ENCODE peak calls at places on chromosomes 16 and 17, in nine cellular contexts. One of them, this sample, is unnamed.

GRCh38 chr16:81647527-81647926 is 131.6 kb upstream of the PLCG2 start:
- DNase-seq in activated gamma-delta T cell treated with anti-CD3 and anti-CD28 coated beads, Interleukin-2, amount 50 U/mL, for 16 hours: no peak
- DNase-seq in stimulated activated CD8-positive, alpha-beta memory T cell treated with anti-CD3 and anti-CD28 coated beads, Interleukin-4, amount 100 ng/mL, for 1 hour: no peak
- DNase-seq in IMR-90: peak
- DNase-seq in stomach: no peak
- DNase-seq in NAMALWA: no peak
- DNase-seq in NCI-H1105: no peak
- DNase-seq in CD4-positive, CD25-positive, alpha-beta regulatory T cell: no peak
- DNase-seq in HAP-1: no peak
- DNase-seq in this sample: no peak

GRCh38 chr16:4655801-4656200 is 31.2 kb downstream of the MGRN1 start:
- DNase-seq in activated gamma-delta T cell treated with anti-CD3 and anti-CD28 coated beads, Interleukin-2, amount 50 U/mL, for 16 hours: no peak
- DNase-seq in stimulated activated CD8-positive, alpha-beta memory T cell treated with anti-CD3 and anti-CD28 coated beads, Interleukin-4, amount 100 ng/mL, for 1 hour: no peak
- DNase-seq in IMR-90: no peak
- DNase-seq in stomach: no peak
- DNase-seq in NAMALWA: no peak
- DNase-seq in NCI-H1105: no peak
- DNase-seq in CD4-positive, CD25-positive, alpha-beta regulatory T cell: no peak
- DNase-seq in HAP-1: no peak
- DNase-seq in this sample: no peak

GRCh38 chr17:17021194-17021863 is 20.9 kb upstream of the MPRIP start:
- DNase-seq in activated gamma-delta T cell treated with anti-CD3 and anti-CD28 coated beads, Interleukin-2, amount 50 U/mL, for 16 hours: no peak
- DNase-seq in stimulated activated CD8-positive, alpha-beta memory T cell treated with anti-CD3 and anti-CD28 coated beads, Interleukin-4, amount 100 ng/mL, for 1 hour: no peak
- DNase-seq in IMR-90: no peak
- DNase-seq in stomach: peak
- DNase-seq in NAMALWA: no peak
- DNase-seq in NCI-H1105: no peak
- DNase-seq in CD4-positive, CD25-positive, alpha-beta regulatory T cell: no peak
- DNase-seq in HAP-1: no peak
- DNase-seq in this sample: no peak

GRCh38 chr16:35411156-35411555 is 1951.7 kb downstream of the TP53TG3F start:
- DNase-seq in activated gamma-delta T cell treated with anti-CD3 and anti-CD28 coated beads, Interleukin-2, amount 50 U/mL, for 16 hours: no peak
- DNase-seq in stimulated activated CD8-positive, alpha-beta memory T cell treated with anti-CD3 and anti-CD28 coated beads, Interleukin-4, amount 100 ng/mL, for 1 hour: no peak
- DNase-seq in IMR-90: no peak
- DNase-seq in stomach: no peak
- DNase-seq in NAMALWA: no peak
- DNase-seq in NCI-H1105: no peak
- DNase-seq in CD4-positive, CD25-positive, alpha-beta regulatory T cell: no peak
- DNase-seq in HAP-1: no peak
- DNase-seq in this sample: no peak

GRCh38 chr16:65548470-65548869 is 426.6 kb upstream of the CDH11 start:
- DNase-seq in activated gamma-delta T cell treated with anti-CD3 and anti-CD28 coated beads, Interleukin-2, amount 50 U/mL, for 16 hours: no peak
- DNase-seq in stimulated activated CD8-positive, alpha-beta memory T cell treated with anti-CD3 and anti-CD28 coated beads, Interleukin-4, amount 100 ng/mL, for 1 hour: no peak
- DNase-seq in IMR-90: peak
- DNase-seq in stomach: no peak
- DNase-seq in NAMALWA: no peak
- DNase-seq in NCI-H1105: no peak
- DNase-seq in CD4-positive, CD25-positive, alpha-beta regulatory T cell: no peak
- DNase-seq in HAP-1: no peak
- DNase-seq in this sample: no peak

GRCh38 chr17:66982011-66982508 is 17.6 kb downstream of the CACNG4 start:
- DNase-seq in activated gamma-delta T cell treated with anti-CD3 and anti-CD28 coated beads, Interleukin-2, amount 50 U/mL, for 16 hours: no peak
- DNase-seq in stimulated activated CD8-positive, alpha-beta memory T cell treated with anti-CD3 and anti-CD28 coated beads, Interleukin-4, amount 100 ng/mL, for 1 hour: no peak
- DNase-seq in IMR-90: no peak
- DNase-seq in stomach: peak
- DNase-seq in NAMALWA: no peak
- DNase-seq in NCI-H1105: no peak
- DNase-seq in CD4-positive, CD25-positive, alpha-beta regulatory T cell: no peak
- DNase-seq in HAP-1: no peak
- DNase-seq in this sample: no peak

GRCh38 chr16:84724619-84725307 is 25.0 kb downstream of the USP10 start:
- DNase-seq in activated gamma-delta T cell treated with anti-CD3 and anti-CD28 coated beads, Interleukin-2, amount 50 U/mL, for 16 hours: no peak
- DNase-seq in stimulated activated CD8-positive, alpha-beta memory T cell treated with anti-CD3 and anti-CD28 coated beads, Interleukin-4, amount 100 ng/mL, for 1 hour: no peak
- DNase-seq in IMR-90: peak
- DNase-seq in stomach: no peak
- DNase-seq in NAMALWA: peak
- DNase-seq in NCI-H1105: no peak
- DNase-seq in CD4-positive, CD25-positive, alpha-beta regulatory T cell: peak
- DNase-seq in HAP-1: peak
- DNase-seq in this sample: no peak

GRCh38 chr17:76265624-76266243 is 586 bp downstream of the UBALD2 start:
- DNase-seq in activated gamma-delta T cell treated with anti-CD3 and anti-CD28 coated beads, Interleukin-2, amount 50 U/mL, for 16 hours: peak
- DNase-seq in stimulated activated CD8-positive, alpha-beta memory T cell treated with anti-CD3 and anti-CD28 coated beads, Interleukin-4, amount 100 ng/mL, for 1 hour: no peak
- DNase-seq in IMR-90: peak
- DNase-seq in stomach: peak
- DNase-seq in NAMALWA: peak
- DNase-seq in NCI-H1105: no peak
- DNase-seq in CD4-positive, CD25-positive, alpha-beta regulatory T cell: peak
- DNase-seq in HAP-1: peak
- DNase-seq in this sample: peak

GRCh38 chr16:65308506-65308905 is 186.6 kb upstream of the CDH11 start:
- DNase-seq in activated gamma-delta T cell treated with anti-CD3 and anti-CD28 coated beads, Interleukin-2, amount 50 U/mL, for 16 hours: no peak
- DNase-seq in stimulated activated CD8-positive, alpha-beta memory T cell treated with anti-CD3 and anti-CD28 coated beads, Interleukin-4, amount 100 ng/mL, for 1 hour: no peak
- DNase-seq in IMR-90: no peak
- DNase-seq in stomach: no peak
- DNase-seq in NAMALWA: no peak
- DNase-seq in NCI-H1105: no peak
- DNase-seq in CD4-positive, CD25-positive, alpha-beta regulatory T cell: no peak
- DNase-seq in HAP-1: no peak
- DNase-seq in this sample: no peak

GRCh38 chr17:63698381-63698885 is 1.5 kb downstream of the LIMD2 start:
- DNase-seq in activated gamma-delta T cell treated with anti-CD3 and anti-CD28 coated beads, Interleukin-2, amount 50 U/mL, for 16 hours: no peak
- DNase-seq in stimulated activated CD8-positive, alpha-beta memory T cell treated with anti-CD3 and anti-CD28 coated beads, Interleukin-4, amount 100 ng/mL, for 1 hour: no peak
- DNase-seq in IMR-90: no peak
- DNase-seq in stomach: peak
- DNase-seq in NAMALWA: peak
- DNase-seq in NCI-H1105: no peak
- DNase-seq in CD4-positive, CD25-positive, alpha-beta regulatory T cell: peak
- DNase-seq in HAP-1: peak
- DNase-seq in this sample: peak

GRCh38 chr16:85986931-85987749 is 88.2 kb downstream of the IRF8 start:
- DNase-seq in activated gamma-delta T cell treated with anti-CD3 and anti-CD28 coated beads, Interleukin-2, amount 50 U/mL, for 16 hours: peak
- DNase-seq in stimulated activated CD8-positive, alpha-beta memory T cell treated with anti-CD3 and anti-CD28 coated beads, Interleukin-4, amount 100 ng/mL, for 1 hour: peak
- DNase-seq in IMR-90: no peak
- DNase-seq in stomach: no peak
- DNase-seq in NAMALWA: peak
- DNase-seq in NCI-H1105: no peak
- DNase-seq in CD4-positive, CD25-positive, alpha-beta regulatory T cell: peak
- DNase-seq in HAP-1: peak
- DNase-seq in this sample: no peak

GRCh38 chr17:47615766-47616424 is 33.8 kb upstream of the KPNB1 start:
- DNase-seq in activated gamma-delta T cell treated with anti-CD3 and anti-CD28 coated beads, Interleukin-2, amount 50 U/mL, for 16 hours: no peak
- DNase-seq in stimulated activated CD8-positive, alpha-beta memory T cell treated with anti-CD3 and anti-CD28 coated beads, Interleukin-4, amount 100 ng/mL, for 1 hour: no peak
- DNase-seq in IMR-90: peak
- DNase-seq in stomach: no peak
- DNase-seq in NAMALWA: peak
- DNase-seq in NCI-H1105: peak
- DNase-seq in CD4-positive, CD25-positive, alpha-beta regulatory T cell: peak
- DNase-seq in HAP-1: no peak
- DNase-seq in this sample: no peak